ENCODE peak calls at places on chromosomes 4 and X, in nine cellular contexts. X, Y, F, T, U, A, H, V and N are unnamed samples.

GRCh38 chrX:107483976-107484726 is 34.7 kb downstream of the FRMPD3 start:
- DNase-seq in U (peak), Y (no peak), A (no peak), H (peak), V (no peak), X (peak), T (no peak), F (peak), N (no peak)

GRCh38 chr4:144267084-144267483 is 126.6 kb upstream of the GYPA start:
- DNase-seq in A (no peak), H (no peak), V (no peak), U (no peak), Y (no peak), F (no peak), X (no peak), T (no peak), N (no peak)

GRCh38 chr4:93867416-93868001 is 39.0 kb downstream of the ATOH1 start:
- DNase-seq in F (no peak), A (no peak), V (no peak), X (no peak), T (no peak), Y (no peak), U (no peak), H (no peak), N (no peak)

GRCh38 chr4:172786039-172786792 is 382.4 kb upstream of the GALNT7 start:
- DNase-seq in F (no peak), V (no peak), T (peak), H (peak), X (no peak), U (no peak), Y (no peak), A (no peak), N (no peak)

GRCh38 chr4:95638920-95639501 is 90.2 kb upstream of the UNC5C start:
- DNase-seq in F (no peak), V (no peak), T (peak), Y (no peak), U (no peak), A (no peak), X (no peak), H (peak), N (no peak)

GRCh38 chr4:165096776-165097175 is 15.9 kb downstream of the TMEM192 start:
- DNase-seq in F (peak), T (peak), X (no peak), U (no peak), V (no peak), H (no peak), Y (no peak), A (no peak), N (no peak)

GRCh38 chrX:110143454-110144210 is 140.7 kb downstream of the TMEM164 start:
- DNase-seq in H (no peak), Y (no peak), T (no peak), F (no peak), X (no peak), A (no peak), U (no peak), V (no peak), N (no peak)

GRCh38 chr4:167973513-167973912 is 118.8 kb upstream of the ANXA10 start:
- DNase-seq in A (no peak), U (no peak), F (no peak), V (no peak), X (no peak), Y (no peak), T (no peak), H (no peak), N (no peak)

GRCh38 chr4:23906839-23907238 is 17.0 kb upstream of the PPARGC1A start:
- DNase-seq in V (no peak), H (no peak), U (no peak), A (no peak), F (no peak), X (no peak), T (no peak), Y (no peak), N (no peak)

GRCh38 chr4:181046809-181047208 is 1196.4 kb upstream of the TENM3 start:
- DNase-seq in U (no peak), H (no peak), T (no peak), X (no peak), F (no peak), A (no peak), V (no peak), Y (no peak), N (no peak)

GRCh38 chr4:107743532-107743931 is 23.5 kb upstream of the PAPSS1 start:
- DNase-seq in V (no peak), F (no peak), T (peak), A (no peak), Y (no peak), X (no peak), U (no peak), H (no peak), N (no peak)

GRCh38 chr4:153154010-153154975 is 50.0 kb upstream of the TRIM2 start:
- DNase-seq in H (no peak), A (peak), Y (no peak), T (peak), U (no peak), F (no peak), V (no peak), X (no peak), N (no peak)

GRCh38 chrX:106959897-106960296 is 39.7 kb downstream of the CLDN2 start:
- DNase-seq in V (no peak), F (no peak), H (no peak), U (no peak), A (no peak), X (no peak), T (peak), Y (no peak), N (no peak)

GRCh38 chr4:62912531-62912930 is 1496.7 kb downstream of the TECRL start:
- DNase-seq in U (no peak), T (no peak), H (no peak), A (no peak), X (no peak), F (no peak), V (no peak), Y (no peak), N (no peak)

GRCh38 chrX:128891554-128891953 is 631.7 kb downstream of the SMARCA1 start:
- DNase-seq in X (no peak), T (no peak), A (no peak), F (no peak), V (no peak), H (no peak), U (no peak), Y (no peak), N (no peak)

GRCh38 chr4:174646326-174646725 is 124.0 kb upstream of the HPGD start:
- DNase-seq in X (no peak), T (no peak), F (no peak), A (no peak), H (no peak), U (no peak), V (no peak), Y (no peak), N (no peak)

GRCh38 chr4:76373919-76374552 is 46.9 kb downstream of the CCDC158 start:
- DNase-seq in F (no peak), X (no peak), H (no peak), V (no peak), Y (no peak), A (no peak), T (peak), U (peak), N (no peak)

GRCh38 chr4:105088110-105088879 is 58.4 kb upstream of the TET2 start:
- DNase-seq in A (no peak), X (peak), Y (no peak), H (no peak), V (no peak), U (no peak), F (no peak), T (peak), N (no peak)
- H3K4me3 ChIP-seq in A (no peak), X (peak), Y (no peak), H (no peak), V (no peak), U (no peak), F (no peak), T (peak), N (no peak)

GRCh38 chr4:17807446-17807845 is 3.1 kb downstream of the DCAF16 start:
- DNase-seq in V (no peak), U (no peak), X (no peak), A (no peak), H (no peak), Y (no peak), F (no peak), T (peak), N (no peak)
- H3K4me3 ChIP-seq in V (peak), U (no peak), X (peak), A (no peak), H (no peak), Y (peak), F (no peak), T (peak), N (peak)

GRCh38 chr4:156593464-156593863 is 378.1 kb downstream of the PDGFC start:
- DNase-seq in U (no peak), A (no peak), Y (no peak), T (peak), F (no peak), X (no peak), V (no peak), H (no peak), N (no peak)

GRCh38 chr4:156594619-156595018 is 377.0 kb downstream of the PDGFC start:
- DNase-seq in A (no peak), U (peak), H (peak), F (no peak), V (peak), X (no peak), Y (no peak), T (no peak), N (no peak)

GRCh38 chr4:156596026-156596425 is 375.6 kb downstream of the PDGFC start:
- DNase-seq in U (no peak), V (no peak), F (no peak), Y (no peak), A (no peak), T (peak), X (no peak), H (no peak), N (no peak)

GRCh38 chr4:156598138-156598681 is 373.4 kb downstream of the PDGFC start:
- DNase-seq in X (no peak), Y (no peak), H (no peak), U (peak), A (no peak), V (no peak), T (peak), F (no peak), N (no peak)

GRCh38 chr4:156595041-156595440 is 376.6 kb downstream of the PDGFC start:
- DNase-seq in V (no peak), A (no peak), X (no peak), U (no peak), T (no peak), Y (no peak), F (no peak), H (no peak), N (no peak)
- H3K4me3 ChIP-seq in V (no peak), A (no peak), X (no peak), U (no peak), T (no peak), Y (no peak), F (no peak), H (no peak), N (no peak)

DNA sequence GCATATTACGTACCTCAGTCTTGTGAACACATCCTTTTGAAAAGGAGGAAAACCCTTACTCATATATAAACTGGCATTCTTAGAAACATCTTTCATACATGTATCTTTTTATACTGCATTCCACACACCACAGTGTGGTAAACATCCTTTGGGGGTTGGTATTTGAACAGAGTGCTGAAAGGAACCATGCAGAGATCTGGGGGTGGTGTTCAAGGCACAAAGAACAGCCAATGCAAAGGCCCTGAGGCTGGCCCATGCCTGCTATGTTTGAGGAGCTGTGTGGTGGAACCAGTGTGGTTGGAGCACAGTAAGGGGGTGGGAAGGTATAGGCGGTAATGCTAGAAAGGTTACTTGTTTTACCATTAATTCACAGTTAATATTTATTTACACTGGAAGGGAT is 2.0 kb downstream of the ELK1 start:
- DNase-seq in V (no peak), H (no peak), U (no peak), T (no peak), F (no peak), A (no peak), Y (no peak), X (no peak), N (no peak)
- H3K4me3 ChIP-seq in V (no peak), H (no peak), U (no peak), T (no peak), F (no peak), A (no peak), Y (peak), X (no peak), N (no peak)

GRCh38 chr4:39978904-39979303 is 1.2 kb upstream of the PDS5A start:
- DNase-seq in A (no peak), H (no peak), T (no peak), F (no peak), X (no peak), Y (no peak), U (no peak), V (no peak), N (no peak)
- H3K4me3 ChIP-seq in A (no peak), H (no peak), T (no peak), F (no peak), X (no peak), Y (no peak), U (no peak), V (no peak), N (no peak)

GRCh38 chr4:113365377-113365776 is 315.9 kb downstream of the ANK2 start:
- DNase-seq in X (no peak), F (no peak), U (no peak), A (no peak), Y (no peak), V (no peak), T (no peak), H (no peak), N (no peak)

GRCh38 chr4:113371061-113371460 is 321.6 kb downstream of the ANK2 start:
- DNase-seq in V (no peak), H (no peak), F (no peak), T (no peak), A (no peak), Y (no peak), U (no peak), X (no peak), N (no peak)

GRCh38 chr4:113368056-113368455 is 318.6 kb downstream of the ANK2 start:
- DNase-seq in X (peak), U (no peak), A (no peak), V (no peak), T (peak), H (no peak), Y (no peak), F (no peak), N (no peak)
- H3K4me3 ChIP-seq in X (no peak), U (no peak), A (no peak), V (no peak), T (no peak), H (no peak), Y (no peak), F (no peak), N (no peak)

GRCh38 chr4:115986573-115986972 is 873.2 kb upstream of the NDST4 start:
- DNase-seq in Y (no peak), T (no peak), U (no peak), F (no peak), V (no peak), X (no peak), A (no peak), H (no peak), N (no peak)
- H3K4me3 ChIP-seq in Y (no peak), T (no peak), U (no peak), F (no peak), V (no peak), X (no peak), A (no peak), H (no peak), N (no peak)

GRCh38 chr4:88247148-88247547 is 37.2 kb downstream of the PPM1K start:
- DNase-seq in V (no peak), H (no peak), F (no peak), Y (no peak), T (no peak), A (no peak), U (no peak), X (no peak), N (no peak)

GRCh38 chr4:88244056-88244455 is 40.3 kb downstream of the PPM1K start:
- DNase-seq in X (no peak), U (no peak), T (no peak), F (no peak), V (no peak), H (no peak), A (no peak), Y (no peak), N (no peak)

GRCh38 chr4:88242144-88242543 is 42.2 kb downstream of the PPM1K start:
- DNase-seq in T (no peak), U (no peak), A (no peak), H (no peak), F (no peak), X (no peak), Y (no peak), V (no peak), N (no peak)

GRCh38 chr4:88246600-88246999 is 37.8 kb downstream of the PPM1K start:
- DNase-seq in X (no peak), A (no peak), V (no peak), Y (no peak), T (no peak), F (no peak), U (no peak), H (no peak), N (no peak)

DNA sequence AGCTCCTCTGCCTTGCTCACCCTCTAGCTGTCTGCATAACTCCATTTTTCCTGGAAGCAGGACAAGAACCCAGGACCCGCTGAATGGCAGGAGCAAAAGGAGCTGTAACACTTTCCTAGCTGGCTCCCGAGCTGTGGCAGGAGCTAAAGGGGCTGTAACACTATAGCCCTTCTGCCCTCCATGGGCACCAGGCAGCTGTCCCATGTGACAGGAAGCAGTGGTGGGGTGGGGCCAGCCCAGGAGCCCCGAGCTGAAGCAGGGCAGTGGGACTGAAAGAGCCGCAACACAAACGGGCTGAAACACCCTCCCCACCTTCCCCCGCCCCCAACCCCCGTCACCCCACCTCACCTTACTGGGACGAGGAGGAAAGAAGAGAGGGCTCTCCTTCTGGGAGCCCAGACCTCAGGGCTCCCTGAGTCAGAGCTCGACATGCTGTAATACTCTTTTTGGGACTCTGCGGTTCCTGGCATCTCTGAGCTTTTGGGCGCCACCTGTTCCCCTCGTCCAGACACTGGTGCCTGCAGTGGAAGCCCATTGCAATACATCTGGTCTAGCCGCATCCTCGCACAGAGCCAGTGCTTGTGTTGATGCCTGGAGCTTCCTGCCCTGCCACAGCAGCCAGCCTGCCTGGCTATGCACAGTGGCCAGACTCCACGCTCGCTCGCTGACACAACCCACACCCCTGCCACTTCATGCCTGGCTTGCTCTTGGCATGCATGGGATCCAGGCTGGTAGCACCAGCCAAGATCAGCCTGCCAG is 39.4 kb downstream of the PPM1K start:
- DNase-seq in Y (no peak), X (no peak), A (peak), U (no peak), F (no peak), H (no peak), T (no peak), V (no peak), N (no peak)
- H3K4me3 ChIP-seq in Y (no peak), X (no peak), A (no peak), U (no peak), F (peak), H (peak), T (no peak), V (no peak), N (no peak)

GRCh38 chr4:137532869-137533236 is 559 bp upstream of the PCDH18 start:
- DNase-seq in T (peak), V (no peak), X (no peak), A (no peak), Y (no peak), U (no peak), H (no peak), F (no peak), N (no peak)
- H3K4me3 ChIP-seq in T (peak), V (no peak), X (peak), A (no peak), Y (peak), U (peak), H (peak), F (no peak), N (no peak)